ENCODE peak calls at places on chromosome 4, in nine cellular contexts. One of them, this sample, is unnamed.

GRCh38 chr4:76578002-76578560 is 143.1 kb downstream of the SHROOM3 start:
- ATAC-seq in gastrocnemius medialis: no peak
- ATAC-seq in pancreas: no peak
- ATAC-seq in CD8-positive, alpha-beta T cell: no peak
- ATAC-seq in left lung: no peak
- ATAC-seq in A549: no peak
- ATAC-seq in foreskin keratinocyte: no peak
- ATAC-seq in psoas muscle: no peak
- ATAC-seq in heart left ventricle: no peak
- ATAC-seq in this sample: no peak

GRCh38 chr4:37662861-37663390 is 23.2 kb downstream of the RELL1 start:
- ATAC-seq in gastrocnemius medialis: no peak
- ATAC-seq in psoas muscle: no peak
- ATAC-seq in CD8-positive, alpha-beta T cell: no peak
- ATAC-seq in heart left ventricle: peak; percentile 58
- ATAC-seq in left lung: peak; percentile 40
- ATAC-seq in pancreas: peak; percentile 70
- ATAC-seq in A549: peak; percentile 68
- ATAC-seq in foreskin keratinocyte: no peak
- ATAC-seq in this sample: no peak

GRCh38 chr4:30953799-30954198 is 233.6 kb downstream of the PCDH7 start:
- ATAC-seq in A549: no peak
- ATAC-seq in left lung: no peak
- ATAC-seq in gastrocnemius medialis: no peak
- ATAC-seq in heart left ventricle: no peak
- ATAC-seq in foreskin keratinocyte: no peak
- ATAC-seq in psoas muscle: no peak
- ATAC-seq in pancreas: no peak
- ATAC-seq in CD8-positive, alpha-beta T cell: no peak
- ATAC-seq in this sample: no peak

GRCh38 chr4:42637861-42638260 is 19.0 kb downstream of the ATP8A1 start:
- ATAC-seq in gastrocnemius medialis: no peak
- ATAC-seq in psoas muscle: no peak
- ATAC-seq in left lung: peak; percentile 11
- ATAC-seq in CD8-positive, alpha-beta T cell: no peak
- ATAC-seq in foreskin keratinocyte: no peak
- ATAC-seq in heart left ventricle: no peak
- ATAC-seq in A549: no peak
- ATAC-seq in pancreas: no peak
- ATAC-seq in this sample: no peak

GRCh38 chr4:165299399-165300060 is 27.9 kb upstream of the MSMO1 start:
- ATAC-seq in gastrocnemius medialis: no peak
- ATAC-seq in A549: peak; percentile 21
- ATAC-seq in psoas muscle: no peak
- ATAC-seq in heart left ventricle: peak; percentile 62
- ATAC-seq in pancreas: peak; percentile 41
- ATAC-seq in left lung: peak; percentile 77
- ATAC-seq in foreskin keratinocyte: no peak
- ATAC-seq in CD8-positive, alpha-beta T cell: no peak
- ATAC-seq in this sample: no peak

GRCh38 chr4:40190880-40191815 is 5.7 kb upstream of the RHOH start:
- ATAC-seq in CD8-positive, alpha-beta T cell: peak; percentile 24
- ATAC-seq in pancreas: peak; percentile 43
- ATAC-seq in A549: peak; percentile 88
- ATAC-seq in left lung: peak; percentile 55
- ATAC-seq in heart left ventricle: no peak
- ATAC-seq in foreskin keratinocyte: no peak
- ATAC-seq in gastrocnemius medialis: no peak
- ATAC-seq in psoas muscle: no peak
- ATAC-seq in this sample: no peak

GRCh38 chr4:101114936-101115372 is 232.4 kb downstream of the PPP3CA start:
- ATAC-seq in psoas muscle: no peak
- ATAC-seq in A549: peak; percentile 76
- ATAC-seq in CD8-positive, alpha-beta T cell: no peak
- ATAC-seq in heart left ventricle: peak; percentile 63
- ATAC-seq in pancreas: peak; percentile 58
- ATAC-seq in gastrocnemius medialis: peak; percentile 44
- ATAC-seq in foreskin keratinocyte: peak; percentile 77
- ATAC-seq in left lung: peak; percentile 69
- ATAC-seq in this sample: no peak

GRCh38 chr4:101022151-101023024 is 324.9 kb downstream of the PPP3CA start:
- ATAC-seq in left lung: no peak
- ATAC-seq in A549: no peak
- ATAC-seq in gastrocnemius medialis: no peak
- ATAC-seq in psoas muscle: no peak
- ATAC-seq in pancreas: no peak
- ATAC-seq in heart left ventricle: no peak
- ATAC-seq in foreskin keratinocyte: no peak
- ATAC-seq in CD8-positive, alpha-beta T cell: no peak
- ATAC-seq in this sample: no peak

GRCh38 chr4:112704991-112705845 is 68.3 kb downstream of the LARP7 start:
- ATAC-seq in heart left ventricle: peak; percentile 79
- ATAC-seq in A549: peak; percentile 88
- ATAC-seq in gastrocnemius medialis: peak; percentile 73
- ATAC-seq in pancreas: peak; percentile 83
- ATAC-seq in psoas muscle: peak; percentile 72
- ATAC-seq in foreskin keratinocyte: peak; percentile 87
- ATAC-seq in CD8-positive, alpha-beta T cell: peak; percentile 15
- ATAC-seq in left lung: peak; percentile 87
- ATAC-seq in this sample: peak; percentile 82

GRCh38 chr4:5979981-5980380 is 38.2 kb downstream of the C4orf50 start:
- ATAC-seq in foreskin keratinocyte: no peak
- ATAC-seq in heart left ventricle: peak; percentile 28
- ATAC-seq in gastrocnemius medialis: no peak
- ATAC-seq in A549: peak; percentile 91
- ATAC-seq in psoas muscle: no peak
- ATAC-seq in CD8-positive, alpha-beta T cell: no peak
- ATAC-seq in left lung: peak; percentile 29
- ATAC-seq in pancreas: no peak
- ATAC-seq in this sample: no peak

GRCh38 chr4:27921236-27921635 is 1060.6 kb downstream of the STIM2 start:
- ATAC-seq in A549: no peak
- ATAC-seq in CD8-positive, alpha-beta T cell: no peak
- ATAC-seq in left lung: no peak
- ATAC-seq in psoas muscle: no peak
- ATAC-seq in heart left ventricle: peak; percentile 47
- ATAC-seq in pancreas: no peak
- ATAC-seq in foreskin keratinocyte: no peak
- ATAC-seq in gastrocnemius medialis: no peak
- ATAC-seq in this sample: no peak

DNA sequence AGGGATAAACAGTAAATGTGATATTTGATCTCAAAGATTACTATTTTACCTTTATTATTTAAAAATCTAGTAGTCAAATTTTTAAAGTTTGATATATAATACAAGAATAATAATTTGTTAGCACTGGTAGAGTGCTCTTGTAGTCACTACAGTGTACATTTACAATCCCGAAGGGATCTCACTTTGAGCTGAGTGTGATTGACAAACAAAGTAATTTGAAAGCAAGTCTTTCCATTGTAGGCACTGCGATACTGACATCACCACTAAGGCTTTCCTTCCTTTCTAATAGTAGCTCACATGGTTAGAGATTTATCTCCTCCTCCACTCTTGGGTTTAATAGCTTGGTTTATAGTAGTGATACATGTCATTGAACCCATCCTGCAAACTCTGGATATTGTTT is 280.6 kb downstream of the PARM1 start:
- ATAC-seq in heart left ventricle: no peak
- ATAC-seq in left lung: no peak
- ATAC-seq in CD8-positive, alpha-beta T cell: no peak
- ATAC-seq in foreskin keratinocyte: no peak
- ATAC-seq in A549: no peak
- ATAC-seq in gastrocnemius medialis: no peak
- ATAC-seq in pancreas: no peak
- ATAC-seq in psoas muscle: no peak
- ATAC-seq in this sample: no peak
- H3K27ac ChIP-seq in heart left ventricle: no peak overlapping the region
- H3K27ac ChIP-seq in left lung: no peak overlapping the region
- H3K27ac ChIP-seq in CD8-positive, alpha-beta T cell: no peak overlapping the region
- H3K27ac ChIP-seq in foreskin keratinocyte: no peak overlapping the region
- H3K27ac ChIP-seq in A549: no peak overlapping the region
- H3K27ac ChIP-seq in gastrocnemius medialis: no peak overlapping the region
- H3K27ac ChIP-seq in pancreas: no peak overlapping the region
- H3K27ac ChIP-seq in psoas muscle: no peak overlapping the region
- H3K27ac ChIP-seq in this sample: no peak overlapping the region

GRCh38 chr4:106036848-106037247 is 141.6 kb downstream of the NPNT start:
- ATAC-seq in A549: no peak
- ATAC-seq in gastrocnemius medialis: no peak
- ATAC-seq in psoas muscle: no peak
- ATAC-seq in CD8-positive, alpha-beta T cell: no peak
- ATAC-seq in heart left ventricle: no peak
- ATAC-seq in pancreas: no peak
- ATAC-seq in left lung: no peak
- ATAC-seq in foreskin keratinocyte: no peak
- ATAC-seq in this sample: no peak
- H3K27ac ChIP-seq in A549: no peak overlapping the region
- H3K27ac ChIP-seq in gastrocnemius medialis: no peak overlapping the region
- H3K27ac ChIP-seq in psoas muscle: no peak overlapping the region
- H3K27ac ChIP-seq in CD8-positive, alpha-beta T cell: no peak overlapping the region
- H3K27ac ChIP-seq in heart left ventricle: no peak overlapping the region
- H3K27ac ChIP-seq in pancreas: no peak overlapping the region
- H3K27ac ChIP-seq in left lung: no peak overlapping the region
- H3K27ac ChIP-seq in foreskin keratinocyte: no peak overlapping the region
- H3K27ac ChIP-seq in this sample: no peak overlapping the region

DNA sequence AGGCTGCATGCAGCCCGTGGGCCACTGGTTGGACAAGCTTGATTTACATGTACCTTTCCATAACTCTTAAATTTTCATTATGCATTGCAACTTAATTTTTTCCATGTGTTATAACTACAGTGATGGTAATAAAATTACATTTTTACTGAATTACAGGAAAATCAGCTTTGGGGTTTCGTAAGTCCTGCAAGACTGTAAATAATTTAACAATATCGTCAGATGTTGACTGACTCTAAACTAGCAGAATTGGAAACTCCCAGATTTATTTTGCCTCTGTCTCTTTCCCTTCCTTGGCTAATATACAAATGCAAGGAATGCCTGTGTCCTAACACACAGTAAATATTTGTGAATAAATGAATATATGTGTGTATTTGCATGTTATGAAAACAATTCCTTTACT is 88.0 kb upstream of the RAPGEF2 start:
- ATAC-seq in heart left ventricle: no peak
- ATAC-seq in pancreas: no peak
- ATAC-seq in foreskin keratinocyte: no peak
- ATAC-seq in CD8-positive, alpha-beta T cell: no peak
- ATAC-seq in A549: no peak
- ATAC-seq in psoas muscle: no peak
- ATAC-seq in left lung: no peak
- ATAC-seq in gastrocnemius medialis: no peak
- ATAC-seq in this sample: no peak
- H3K27ac ChIP-seq in heart left ventricle: no peak overlapping the region
- H3K27ac ChIP-seq in pancreas: no peak overlapping the region
- H3K27ac ChIP-seq in foreskin keratinocyte: no peak overlapping the region
- H3K27ac ChIP-seq in CD8-positive, alpha-beta T cell: no peak overlapping the region
- H3K27ac ChIP-seq in A549: no peak overlapping the region
- H3K27ac ChIP-seq in psoas muscle: no peak overlapping the region
- H3K27ac ChIP-seq in left lung: no peak overlapping the region
- H3K27ac ChIP-seq in gastrocnemius medialis: no peak overlapping the region
- H3K27ac ChIP-seq in this sample: no peak overlapping the region

DNA sequence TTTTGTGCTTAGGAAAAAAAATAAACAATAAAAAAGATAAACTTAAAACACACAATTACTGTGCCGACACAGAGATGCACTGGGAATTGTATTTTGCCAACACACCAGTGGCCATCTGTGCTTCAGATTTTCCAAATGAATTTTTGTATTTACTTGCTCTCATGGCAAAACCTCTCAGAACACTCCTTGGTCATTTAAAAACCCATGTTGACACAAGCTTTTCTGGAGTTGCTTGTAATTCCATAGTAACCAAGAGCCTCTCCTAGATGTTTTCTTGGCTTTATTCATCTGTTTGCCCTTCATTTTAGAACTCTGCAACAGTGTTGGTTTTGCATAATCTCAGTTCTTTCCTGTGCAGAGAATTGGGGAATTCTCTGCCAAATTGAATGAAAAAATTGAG is 301.5 kb upstream of the CTSO start:
- ATAC-seq in psoas muscle: no peak
- ATAC-seq in pancreas: no peak
- ATAC-seq in left lung: peak; percentile 91
- ATAC-seq in heart left ventricle: no peak
- ATAC-seq in CD8-positive, alpha-beta T cell: no peak
- ATAC-seq in A549: no peak
- ATAC-seq in gastrocnemius medialis: no peak
- ATAC-seq in foreskin keratinocyte: no peak
- ATAC-seq in this sample: no peak
- H3K27ac ChIP-seq in psoas muscle: no peak overlapping the region
- H3K27ac ChIP-seq in pancreas: no peak overlapping the region
- H3K27ac ChIP-seq in left lung: peak overlapping the region; percentile 49
- H3K27ac ChIP-seq in heart left ventricle: no peak overlapping the region
- H3K27ac ChIP-seq in CD8-positive, alpha-beta T cell: no peak overlapping the region
- H3K27ac ChIP-seq in A549: no peak overlapping the region
- H3K27ac ChIP-seq in gastrocnemius medialis: no peak overlapping the region
- H3K27ac ChIP-seq in foreskin keratinocyte: no peak overlapping the region
- H3K27ac ChIP-seq in this sample: no peak overlapping the region

DNA sequence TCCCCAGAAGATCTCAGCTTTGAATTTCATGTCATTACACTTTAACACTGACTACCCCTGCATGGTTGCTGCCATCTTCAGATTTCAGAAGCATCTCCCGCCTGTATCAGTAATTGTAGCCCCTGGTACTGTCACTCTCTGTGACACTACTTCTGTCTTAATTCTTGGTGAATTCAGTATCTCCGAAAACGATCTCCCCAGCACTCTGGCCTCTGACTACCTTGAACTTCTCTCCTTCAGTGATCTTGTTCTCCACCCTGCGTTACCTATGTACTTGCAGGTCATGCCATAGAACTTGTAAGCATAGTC is 53.8 kb upstream of the ABCG2 start:
- ATAC-seq in A549: peak; percentile 48
- ATAC-seq in gastrocnemius medialis: no peak
- ATAC-seq in pancreas: no peak
- ATAC-seq in CD8-positive, alpha-beta T cell: no peak
- ATAC-seq in left lung: no peak
- ATAC-seq in heart left ventricle: no peak
- ATAC-seq in psoas muscle: no peak
- ATAC-seq in foreskin keratinocyte: no peak
- ATAC-seq in this sample: no peak
- H3K27ac ChIP-seq in A549: no peak overlapping the region
- H3K27ac ChIP-seq in gastrocnemius medialis: no peak overlapping the region
- H3K27ac ChIP-seq in pancreas: no peak overlapping the region
- H3K27ac ChIP-seq in CD8-positive, alpha-beta T cell: no peak overlapping the region
- H3K27ac ChIP-seq in left lung: no peak overlapping the region
- H3K27ac ChIP-seq in heart left ventricle: no peak overlapping the region
- H3K27ac ChIP-seq in psoas muscle: no peak overlapping the region
- H3K27ac ChIP-seq in foreskin keratinocyte: no peak overlapping the region
- H3K27ac ChIP-seq in this sample: no peak overlapping the region

This sample was measured in gastroesophageal sphincter.